ENCODE peak calls at places on chromosomes 6 and 20, in eight cellular contexts. V is GDM1, X is GM06990, M is HS-27A, S is SW480, B is SJSA1, E is AML-193, F is heart right ventricle. I is an unnamed sample.

GRCh38 chr6:32153252-32153834 is 598 bp upstream of the PPT2 start:
- DNase-seq in V (no peak), X (no peak), S (peak; percentile 18), E (no peak), B (no peak), M (no peak), F (peak; percentile 43), I (no peak)

GRCh38 chr6:36631326-36632046 is 37.3 kb downstream of the SRSF3 start:
- DNase-seq in S (peak; percentile 68), X (no peak), E (no peak), V (no peak), M (no peak), F (no peak), B (no peak), I (no peak)

GRCh38 chr6:128558021-128558420 is 37.6 kb upstream of the PTPRK start:
- DNase-seq in M (no peak), B (no peak), F (no peak), E (no peak), V (no peak), S (no peak), X (no peak), I (no peak)

GRCh38 chr6:327538-328183 is 35.4 kb downstream of the DUSP22 start:
- DNase-seq in S (no peak), X (no peak), F (no peak), V (no peak), M (no peak), B (peak; percentile 15), E (no peak), I (no peak)

GRCh38 chr20:41425180-41425884 is 58.7 kb upstream of the EMILIN3 start:
- DNase-seq in S (peak; percentile 35), V (no peak), M (no peak), E (no peak), B (no peak), X (no peak), F (no peak), I (no peak)

GRCh38 chr6:4085329-4085695 is 6.4 kb upstream of the FAM217A start:
- DNase-seq in M (no peak), F (no peak), B (no peak), E (no peak), S (no peak), X (no peak), V (no peak), I (no peak)

GRCh38 chr20:42051935-42052334 is 433.8 kb upstream of the CHD6 start:
- DNase-seq in X (no peak), F (no peak), E (no peak), V (no peak), M (no peak), S (no peak), B (no peak), I (no peak)

GRCh38 chr20:63767456-63767855 is 27.9 kb downstream of the SLC2A4RG start:
- DNase-seq in S (no peak), F (no peak), B (no peak), E (no peak), X (no peak), M (no peak), V (no peak), I (no peak)

GRCh38 chr6:159487636-159488035 is 205.4 kb downstream of the SOD2 start:
- DNase-seq in M (no peak), S (peak; percentile 3), F (no peak), B (peak; percentile 80), V (no peak), E (no peak), X (no peak), I (no peak)

GRCh38 chr6:149405823-149406765 is 6.0 kb downstream of the SUMO4 start:
- DNase-seq in F (no peak), E (peak; percentile 75), X (no peak), B (no peak), S (no peak), M (no peak), V (no peak), I (no peak)

GRCh38 chr6:129709451-129709908 is 497 bp downstream of the ARHGAP18 start:
- DNase-seq in X (peak; percentile 35), M (no peak), E (peak; percentile 55), F (no peak), B (peak; percentile 47), V (no peak), S (peak; percentile 39), I (no peak)

I was measured in glomerular endothelial cell.